ENCODE peak calls at places on chromosomes 5 and 9, in seven cellular contexts. T is brain microvascular endothelial cell; Z is left ventricle myocardium superior; I is stimulated activated CD4-positive, alpha-beta T cell treated with anti-CD3 and anti-CD28 coated beads, Interleukin-15, amount 100 ng/mL, for 1 hour; Y is H54; K is AG20443; P is LHCN-M2. S is an unnamed sample.

GRCh38 chr9:123609844-123610243 is 253.8 kb downstream of the CRB2 start:
- DNase-seq in T (no peak), Z (no peak), I (no peak), Y (no peak), K (no peak), P (peak), S (no peak)

GRCh38 chr9:136050266-136050705 is 44.8 kb downstream of the NACC2 start:
- DNase-seq in T (no peak), Z (no peak), I (no peak), Y (no peak), K (no peak), P (no peak), S (no peak)

GRCh38 chr5:116507941-116508655 is 66.5 kb downstream of the SEMA6A start:
- DNase-seq in T (no peak), Z (no peak), I (no peak), Y (no peak), K (no peak), P (no peak), S (no peak)

GRCh38 chr9:93649610-93650261 is 73.4 kb downstream of the PHF2 start:
- DNase-seq in T (no peak), Z (no peak), I (no peak), Y (no peak), K (no peak), P (no peak), S (no peak)

GRCh38 chr9:79524266-79524665 is 47.5 kb upstream of the TLE4 start:
- DNase-seq in T (peak), Z (no peak), I (no peak), Y (peak), K (peak), P (peak), S (no peak)

GRCh38 chr5:30736642-30737041 is 456.8 kb upstream of the CDH6 start:
- DNase-seq in T (no peak), Z (no peak), I (no peak), Y (no peak), K (no peak), P (no peak), S (no peak)

GRCh38 chr5:172486912-172487311 is 32.6 kb upstream of the SH3PXD2B start:
- DNase-seq in T (no peak), Z (no peak), I (no peak), Y (no peak), K (no peak), P (no peak), S (no peak)

GRCh38 chr9:7366121-7366520 is 433.5 kb downstream of the DMAC1 start:
- DNase-seq in T (no peak), Z (no peak), I (no peak), Y (no peak), K (no peak), P (peak), S (no peak)

GRCh38 chr5:39015743-39016586 is 58.2 kb downstream of the RICTOR start:
- DNase-seq in T (peak), Z (no peak), I (no peak), Y (no peak), K (peak), P (peak), S (no peak)

GRCh38 chr9:125634040-125634717 is 72.8 kb downstream of the MAPKAP1 start:
- DNase-seq in T (no peak), Z (no peak), I (no peak), Y (no peak), K (no peak), P (peak), S (no peak)

GRCh38 chr5:151155149-151155776 is 2.3 kb downstream of the ANXA6 start:
- DNase-seq in T (no peak), Z (no peak), I (peak), Y (peak), K (no peak), P (peak), S (no peak)

S was measured in psoas muscle.